ENCODE peak calls at places on chromosomes 13 and 19, in four cellular contexts. V is keratinocyte, Y is mammary epithelial cell, L is fibroblast of lung. J is an unnamed sample.

GRCh38 chr19:40232949-40233810 is 6.7 kb upstream of the CCNP start:
- DNase-seq in Y (no peak), L (no peak), V (no peak), J (no peak)

GRCh38 chr19:46606019-46606418 is 4.9 kb downstream of the CALM3 start:
- DNase-seq in V (no peak), Y (no peak), L (no peak), J (no peak)

GRCh38 chr19:10662384-10663251 is 8.5 kb downstream of the ILF3 start:
- DNase-seq in Y (no peak), L (peak; percentile 81), V (no peak), J (no peak)

GRCh38 chr13:67100723-67101122 is 129.4 kb downstream of the PCDH9 start:
- DNase-seq in Y (no peak), L (peak; percentile 79), V (no peak), J (peak; percentile 30)

GRCh38 chr19:35752746-35753350 is 4.0 kb downstream of the HSPB6 start:
- DNase-seq in Y (no peak), V (no peak), L (no peak), J (no peak)

GRCh38 chr19:40862785-40863184 is 12.5 kb upstream of the CYP2A6 start:
- DNase-seq in V (no peak), L (no peak), Y (no peak), J (peak; percentile 0)

GRCh38 chr19:31270897-31271568 is 78.2 kb downstream of the TSHZ3 start:
- DNase-seq in V (no peak), L (peak; percentile 92), Y (no peak), J (no peak)

GRCh38 chr13:37187611-37188010 is 82.1 kb upstream of the CSNK1A1L start:
- DNase-seq in V (no peak), Y (no peak), L (peak; percentile 77), J (no peak)

GRCh38 chr13:45325806-45326205 is 15.2 kb downstream of the TPT1 start:
- DNase-seq in Y (peak; percentile 87), V (no peak), L (peak; percentile 91), J (no peak)

GRCh38 chr13:20142019-20142926 is 18.6 kb downstream of the GJA3 start:
- DNase-seq in V (no peak), L (no peak), Y (no peak), J (no peak)
- TF ChIP-seq EZH2 in V (no peak), L (peak; percentile 67), Y (no peak), J (no peak)

DNA sequence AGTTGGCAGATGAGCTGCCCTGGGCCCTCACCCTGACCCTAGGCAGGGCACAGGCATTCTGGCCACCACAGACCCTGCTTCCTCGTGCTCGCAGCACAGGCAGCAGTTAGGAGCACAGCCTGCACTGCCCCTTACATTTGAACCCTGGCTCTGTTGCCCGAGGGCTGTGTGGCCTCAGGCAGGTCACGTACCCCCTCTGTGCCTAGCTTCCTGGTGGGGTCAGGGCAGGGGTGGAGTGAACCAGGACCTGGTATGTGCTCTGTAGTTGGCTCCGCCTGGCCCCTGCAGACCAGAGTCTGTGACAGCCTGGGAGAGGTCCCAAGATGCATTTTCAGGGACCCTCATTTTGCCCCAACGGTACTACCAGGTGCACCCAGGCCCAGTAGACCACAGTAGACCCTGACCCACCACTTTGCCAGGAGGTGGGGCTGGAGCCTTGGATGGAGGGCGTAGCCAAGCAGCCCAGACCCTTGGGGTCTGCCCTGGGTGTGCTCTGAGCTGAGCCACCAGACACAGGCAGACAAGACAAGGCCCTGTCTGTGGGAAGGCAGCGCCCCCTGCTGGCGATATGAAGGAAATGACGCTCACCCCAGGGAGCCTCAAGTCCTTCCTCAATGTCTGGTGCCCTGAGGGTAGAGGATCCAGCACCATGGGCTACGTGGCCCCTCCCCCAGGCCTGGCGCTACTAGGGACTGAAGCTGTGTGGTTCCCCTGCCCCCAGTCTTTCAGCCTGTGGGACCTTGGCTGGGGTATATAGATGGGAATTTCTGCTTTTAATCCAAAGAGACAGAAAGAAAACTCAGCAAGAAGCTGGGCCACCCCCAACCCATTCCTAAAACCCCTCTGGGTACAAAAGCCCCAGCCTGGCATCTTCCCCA is 9.0 kb downstream of the LYL1 start:
- DNase-seq in V (peak; percentile 57), L (peak; percentile 80), Y (peak; percentile 52), J (peak; percentile 81)
- TF ChIP-seq EZH2 in V (no peak), L (no peak), Y (no peak), J (no peak)

GRCh38 chr19:48511321-48511731 is 309 bp downstream of the LMTK3 start:
- DNase-seq in V (no peak), Y (no peak), L (no peak), J (no peak)

GRCh38 chr19:48508729-48509310 is 2.8 kb downstream of the LMTK3 start:
- DNase-seq in V (no peak), L (no peak), Y (no peak), J (no peak)

GRCh38 chr19:48510421-48511268 is 990 bp downstream of the LMTK3 start:
- DNase-seq in L (peak; percentile 33), Y (no peak), V (no peak), J (no peak)

GRCh38 chr19:48507911-48508439 is 3.7 kb downstream of the LMTK3 start:
- DNase-seq in Y (no peak), V (no peak), L (no peak), J (no peak)

GRCh38 chr19:48509467-48510194 is 2.0 kb downstream of the LMTK3 start:
- DNase-seq in Y (no peak), V (no peak), L (no peak), J (no peak)
- TF ChIP-seq EZH2 in Y (no peak), V (no peak), L (no peak), J (no peak)

GRCh38 chr19:5880604-5881078 is 10.3 kb upstream of the FUT5 start:
- DNase-seq in L (peak; percentile 72), V (no peak), Y (peak; percentile 19), J (no peak)
- TF ChIP-seq EZH2 in L (no peak), V (no peak), Y (no peak), J (no peak)

GRCh38 chr13:110354209-110354627 is 47.1 kb downstream of the COL4A2 start:
- DNase-seq in L (no peak), Y (no peak), V (no peak), J (no peak)
- TF ChIP-seq EZH2 in L (no peak), Y (no peak), V (no peak), J (no peak)

DNA sequence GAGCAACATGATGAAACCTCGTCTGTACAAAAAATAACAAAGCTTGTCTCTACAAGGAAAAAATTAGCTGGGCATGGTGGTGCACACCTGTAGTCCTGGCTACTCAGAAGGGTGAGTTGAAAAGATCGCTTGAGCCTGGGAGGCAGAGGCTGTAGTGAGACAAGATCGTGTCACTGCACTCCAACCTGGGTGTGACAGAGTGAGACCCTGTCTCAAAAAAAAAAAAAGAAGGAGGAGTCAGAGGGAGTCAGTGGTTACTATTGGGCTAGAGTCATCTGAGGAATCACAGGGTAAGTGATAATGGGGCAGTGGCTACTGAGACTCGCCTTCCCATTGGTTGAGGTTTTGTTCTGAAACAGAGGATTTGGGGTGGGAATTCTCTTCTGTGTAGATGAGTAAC is 1.9 kb upstream of the GPI start:
- DNase-seq in L (no peak), V (no peak), Y (no peak), J (no peak)
- TF ChIP-seq EZH2 in L (no peak), V (no peak), Y (no peak), J (no peak)

GRCh38 chr19:18603958-18604819 is 2.4 kb downstream of the CRLF1 start:
- DNase-seq in V (no peak), L (no peak), Y (no peak), J (no peak)
- TF ChIP-seq EZH2 in V (no peak), L (peak; percentile 59), Y (no peak), J (no peak)

J was measured in SK-N-MC.